ENCODE peak calls at places on chromosomes 13 and 19, in four cellular contexts. L, B, C and Q are unnamed samples.

GRCh38 chr13:113089693-113090414 is 15.7 kb upstream of the F7 start:
- DNase-seq in C (no peak), L (no peak), B (no peak), Q (no peak)

GRCh38 chr19:17184381-17184841 is 30.7 kb upstream of the USE1 start:
- DNase-seq in C (no peak), B (no peak), L (no peak), Q (no peak)

GRCh38 chr13:45873491-45874360 is 22.2 kb upstream of the SIAH3 start:
- DNase-seq in C (no peak), L (no peak), B (no peak), Q (no peak)

GRCh38 chr13:110944121-110944967 is 29.5 kb upstream of the ANKRD10 start:
- DNase-seq in C (peak; percentile 80), B (peak; percentile 72), L (no peak), Q (peak; percentile 74)

GRCh38 chr13:106479849-106480400 is 55.5 kb downstream of the EFNB2 start:
- DNase-seq in L (no peak), C (no peak), B (no peak), Q (no peak)

GRCh38 chr13:46334008-46334407 is 53.0 kb downstream of the RUBCNL start:
- DNase-seq in C (no peak), L (no peak), B (no peak), Q (peak; percentile 35)

GRCh38 chr19:7152568-7152967 is 83.1 kb downstream of the ZNF557 start:
- DNase-seq in B (no peak), L (no peak), C (no peak), Q (no peak)

GRCh38 chr19:41495589-41495988 is 52.6 kb downstream of the ERICH4 start:
- DNase-seq in C (no peak), L (no peak), B (no peak), Q (no peak)

GRCh38 chr19:1410136-1410786 is 2.9 kb downstream of the DAZAP1 start:
- DNase-seq in C (no peak), L (no peak), B (no peak), Q (no peak)

GRCh38 chr19:8397746-8398721 is 7.9 kb downstream of the RAB11B start:
- DNase-seq in L (no peak), B (no peak), C (no peak), Q (no peak)

GRCh38 chr13:37144661-37145060 is 39.2 kb upstream of the CSNK1A1L start:
- DNase-seq in C (no peak), L (no peak), B (peak; percentile 11), Q (no peak)

GRCh38 chr13:59823495-59823894 is 340.2 kb downstream of the DIAPH3 start:
- DNase-seq in B (no peak), C (no peak), L (no peak), Q (no peak)

GRCh38 chr13:61466280-61466679 is 50.6 kb upstream of the PCDH20 start:
- DNase-seq in B (no peak), C (peak; percentile 54), L (no peak), Q (no peak)

GRCh38 chr19:42111384-42111783 is 20.9 kb downstream of the POU2F2 start:
- DNase-seq in L (no peak), C (no peak), B (no peak), Q (no peak)

GRCh38 chr19:751501-752341 is 809 bp downstream of the MISP start:
- DNase-seq in C (no peak), L (no peak), B (peak; percentile 89), Q (no peak)

GRCh38 chr13:111852701-111853100 is 214.2 kb upstream of the SOX1 start:
- DNase-seq in C (no peak), L (no peak), B (no peak), Q (no peak)

GRCh38 chr13:92896842-92897241 is 329.8 kb upstream of the GPC6 start:
- DNase-seq in C (peak; percentile 41), L (no peak), B (peak; percentile 57), Q (peak; percentile 33)

GRCh38 chr13:75507027-75508001 is 25.3 kb upstream of the TBC1D4 start:
- DNase-seq in L (no peak), B (no peak), C (peak; percentile 74), Q (peak; percentile 13)

GRCh38 chr13:110062077-110062776 is 244.7 kb downstream of the COL4A1 start:
- DNase-seq in C (no peak), L (no peak), B (no peak), Q (no peak)

GRCh38 chr13:34577051-34577450 is 365.0 kb upstream of the NBEA start:
- DNase-seq in L (no peak), B (no peak), C (no peak), Q (no peak)

GRCh38 chr19:43662487-43662886 is 7.5 kb downstream of the PLAUR start:
- DNase-seq in C (no peak), L (no peak), B (no peak), Q (no peak)

GRCh38 chr13:76812971-76813691 is 73.1 kb downstream of the KCTD12 start:
- DNase-seq in C (no peak), B (no peak), L (peak; percentile 48), Q (no peak)

GRCh38 chr13:59261928-59262488 is 901.7 kb downstream of the DIAPH3 start:
- DNase-seq in L (no peak), B (peak; percentile 18), C (peak; percentile 56), Q (peak; percentile 9)

GRCh38 chr13:91632071-91632470 is 233.7 kb downstream of the GPC5 start:
- DNase-seq in L (no peak), C (no peak), B (no peak), Q (no peak)

DNA sequence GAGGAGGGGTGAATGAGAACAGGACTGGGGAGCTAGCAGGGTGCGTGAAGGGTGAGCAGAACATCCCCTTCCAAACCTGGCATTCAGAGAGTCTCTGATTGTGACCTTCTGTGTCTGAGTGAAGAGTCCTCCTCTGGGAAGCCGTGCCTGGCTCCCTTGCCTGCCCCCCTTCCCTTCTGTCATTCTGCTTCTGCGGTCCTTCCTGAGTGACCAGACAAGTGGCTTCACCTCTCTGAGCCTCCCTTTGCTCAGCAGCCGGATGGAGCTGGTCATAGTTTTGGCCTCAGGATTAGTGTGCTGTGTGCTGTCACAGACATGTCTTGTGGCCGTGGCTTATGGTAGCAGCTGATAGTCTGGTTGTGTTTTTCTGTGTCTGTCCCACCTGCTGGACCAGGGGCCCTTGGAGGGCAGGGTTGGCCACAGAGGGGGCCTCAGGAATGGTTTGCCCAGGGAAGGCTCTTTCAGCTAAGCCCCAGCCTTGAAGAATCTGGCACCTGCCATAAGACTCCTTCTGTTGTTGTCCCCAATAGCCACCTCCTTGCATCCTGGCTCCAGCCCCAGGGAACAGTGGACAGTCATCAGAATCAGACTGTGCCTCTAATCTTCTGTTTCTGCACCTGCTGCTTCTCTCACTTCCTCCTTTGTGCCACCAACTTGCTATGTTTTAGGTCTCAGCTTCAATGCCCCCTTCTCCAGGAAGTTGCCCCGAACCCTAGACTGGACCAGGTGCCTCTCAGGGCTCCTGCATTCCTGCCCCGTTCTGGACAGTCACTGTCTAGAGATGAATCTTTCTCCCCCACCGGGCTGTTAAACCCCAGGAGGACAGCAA is 5.9 kb downstream of the CLPTM1 start:
- DNase-seq in B (no peak), L (no peak), C (peak; percentile 69), Q (peak; percentile 38)
- H3K4me3 ChIP-seq in B (no peak overlapping the region), L (no peak overlapping the region), C (no peak overlapping the region), Q (no peak overlapping the region)

GRCh38 chr13:41327994-41328778 is 17.1 kb downstream of the NAA16 start:
- DNase-seq in L (no peak), C (no peak), B (no peak), Q (no peak)

GRCh38 chr13:41334810-41335209 is 23.7 kb downstream of the NAA16 start:
- DNase-seq in C (no peak), L (no peak), B (no peak), Q (no peak)

DNA sequence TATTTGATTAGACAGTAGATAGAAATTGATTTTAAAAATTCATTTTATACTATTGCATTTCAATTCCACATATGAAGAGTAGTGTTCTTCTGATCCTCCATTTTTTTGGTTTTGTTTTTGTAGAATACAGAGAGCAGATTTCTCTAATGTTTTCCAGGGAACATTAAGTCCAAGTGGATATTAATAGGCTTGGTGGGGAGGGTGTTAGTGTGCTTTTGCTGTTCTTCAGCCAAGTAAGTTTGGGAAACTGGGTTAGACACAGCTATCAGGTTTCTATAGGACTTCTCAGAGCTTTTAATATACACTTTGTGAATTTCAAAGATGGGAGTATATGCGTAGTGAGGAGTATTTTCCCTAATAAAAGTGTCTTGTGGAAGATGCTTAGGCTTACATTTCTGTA is 21.8 kb downstream of the NAA16 start:
- DNase-seq in C (no peak), L (no peak), B (no peak), Q (no peak)
- H3K4me3 ChIP-seq in C (no peak overlapping the region), L (no peak overlapping the region), B (no peak overlapping the region), Q (no peak overlapping the region)

GRCh38 chr19:40416918-40417713 is 3.9 kb upstream of the PRX start:
- DNase-seq in B (no peak), C (no peak), L (peak; percentile 47), Q (peak; percentile 90)
- H3K4me3 ChIP-seq in B (no peak overlapping the region), C (no peak overlapping the region), L (no peak overlapping the region), Q (no peak overlapping the region)

GRCh38 chr19:49455729-49456128 is 2.7 kb downstream of the ALDH16A1 start:
- DNase-seq in C (no peak), L (no peak), B (no peak), Q (no peak)
- H3K4me3 ChIP-seq in C (no peak overlapping the region), L (no peak overlapping the region), B (no peak overlapping the region), Q (no peak overlapping the region)

GRCh38 chr19:51548891-51549305 is 17.4 kb upstream of the SIGLEC6 start:
- DNase-seq in B (no peak), L (no peak), C (no peak), Q (no peak)
- H3K4me3 ChIP-seq in B (no peak overlapping the region), L (no peak overlapping the region), C (no peak overlapping the region), Q (no peak overlapping the region)

GRCh38 chr13:74026753-74027152 is 107.5 kb downstream of the KLF12 start:
- DNase-seq in B (peak; percentile 32), C (peak; percentile 88), L (no peak), Q (peak; percentile 93)
- H3K4me3 ChIP-seq in B (no peak overlapping the region), C (peak overlapping the region; percentile 53), L (no peak overlapping the region), Q (peak overlapping the region; percentile 76)

GRCh38 chr19:14437578-14438140 is 4.6 kb downstream of the PKN1 start:
- DNase-seq in B (no peak), L (no peak), C (no peak), Q (no peak)

GRCh38 chr19:14433454-14434156 is 499 bp downstream of the PKN1 start:
- DNase-seq in B (peak; percentile 60), C (peak; percentile 69), L (no peak), Q (no peak)

GRCh38 chr19:14434543-14435319 is 1.6 kb downstream of the PKN1 start:
- DNase-seq in L (no peak), B (peak; percentile 86), C (no peak), Q (no peak)

GRCh38 chr19:14434157-14434501 is 1.0 kb downstream of the PKN1 start:
- DNase-seq in B (no peak), L (no peak), C (peak; percentile 53), Q (no peak)

DNA sequence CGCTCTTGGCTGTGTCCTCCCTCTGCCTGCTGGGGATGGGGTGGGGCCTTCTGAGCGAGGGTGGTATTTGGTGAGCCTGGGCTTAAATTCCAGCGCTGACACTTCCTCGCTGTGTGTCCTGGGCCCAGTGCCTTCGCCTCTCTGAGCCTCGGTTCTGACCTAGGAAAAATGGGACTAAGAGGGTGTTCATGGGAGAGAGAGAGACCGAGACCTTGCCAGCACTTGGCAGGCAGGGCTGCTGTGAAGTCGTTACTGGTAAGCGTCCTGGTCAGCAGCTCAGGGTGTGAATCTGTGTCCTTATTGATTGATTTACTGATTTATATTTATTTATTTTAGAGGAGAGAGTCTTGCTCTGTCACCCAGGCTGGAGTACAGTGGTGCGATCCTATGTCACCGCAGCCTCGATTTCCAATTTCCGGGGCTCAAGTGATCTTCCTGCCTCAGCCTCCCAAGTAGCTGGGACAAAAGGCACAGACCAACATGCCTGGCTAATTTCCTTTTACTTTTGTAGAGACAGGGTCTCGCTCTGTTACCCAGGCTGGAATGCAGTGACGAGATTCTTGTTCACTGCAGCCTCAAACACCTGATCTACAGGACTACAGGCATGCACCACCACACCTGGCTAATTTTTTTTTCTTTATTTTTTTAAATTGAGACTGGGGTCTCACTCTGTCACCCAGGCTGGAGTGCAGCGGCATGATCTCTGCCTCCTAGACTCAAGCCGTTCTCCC is 2.4 kb downstream of the PKN1 start:
- DNase-seq in C (no peak), L (no peak), B (no peak), Q (no peak)
- H3K4me3 ChIP-seq in C (no peak overlapping the region), L (peak overlapping the region; percentile 82), B (no peak overlapping the region), Q (no peak overlapping the region)